ENCODE peak calls at places on chromosomes 11 and 22, in five cellular contexts. Y is colonic mucosa, L is cardiac muscle cell, R is mucosa of descending colon, Z is HFFc6. A is an unnamed sample.

GRCh38 chr11:11661356-11662040 is 39.7 kb upstream of the GALNT18 start:
- DNase-seq in R (no peak), L (no peak), Z (no peak), Y (no peak), A (peak; percentile 86)

GRCh38 chr11:69939551-69940245 is 120.5 kb upstream of the FGF3 start:
- DNase-seq in L (peak; percentile 94), Z (no peak), Y (no peak), R (peak; percentile 12), A (peak; percentile 13)

GRCh38 chr22:17733484-17733883 is 40.8 kb downstream of the BID start:
- DNase-seq in Z (peak; percentile 60), R (no peak), Y (no peak), L (no peak), A (no peak)

GRCh38 chr11:44361883-44362282 is 51.9 kb upstream of the ALX4 start:
- DNase-seq in R (no peak), L (peak; percentile 7), Y (no peak), Z (no peak), A (no peak)

GRCh38 chr11:86398106-86398505 is 23.4 kb downstream of the CCDC81 start:
- DNase-seq in Y (no peak), R (no peak), L (no peak), Z (no peak), A (no peak)

GRCh38 chr11:76147106-76147735 is 59.1 kb downstream of the WNT11 start:
- DNase-seq in Z (no peak), R (peak; percentile 60), L (no peak), Y (peak; percentile 80), A (no peak)

GRCh38 chr11:64649304-64649703 is 58.3 kb downstream of the SLC22A12 start:
- DNase-seq in R (no peak), Z (no peak), Y (no peak), L (peak; percentile 51), A (peak; percentile 56)

GRCh38 chr11:66749091-66749490 is 20.1 kb upstream of the SPTBN2 start:
- DNase-seq in Z (no peak), L (no peak), R (no peak), Y (no peak), A (no peak)

GRCh38 chr22:21972293-21972779 is 10.3 kb downstream of the TOP3B start:
- DNase-seq in Y (peak; percentile 45), R (peak; percentile 51), Z (no peak), L (peak; percentile 49), A (peak; percentile 76)

GRCh38 chr11:22566293-22566692 is 59.3 kb downstream of the FANCF start:
- DNase-seq in Y (no peak), L (no peak), Z (no peak), R (no peak), A (no peak)

GRCh38 chr22:45608763-45609180 is 62.9 kb upstream of the ATXN10 start:
- DNase-seq in Y (no peak), L (peak; percentile 25), Z (peak; percentile 85), R (no peak), A (no peak)

GRCh38 chr11:78000193-78000592 is 5.7 kb upstream of the INTS4 start:
- DNase-seq in R (no peak), L (peak; percentile 88), Y (peak; percentile 33), Z (peak; percentile 60), A (no peak)

GRCh38 chr11:13315517-13316432 is 38.2 kb downstream of the BMAL1 start:
- DNase-seq in Y (no peak), Z (no peak), R (no peak), L (no peak), A (no peak)

GRCh38 chr11:97965849-97966646 is 1054.7 kb upstream of the CNTN5 start:
- DNase-seq in L (peak; percentile 97), Z (peak; percentile 91), R (no peak), Y (no peak), A (no peak)

GRCh38 chr11:10933455-10934292 is 75.8 kb upstream of the ZBED5 start:
- DNase-seq in L (peak; percentile 96), Z (peak; percentile 92), R (peak; percentile 92), Y (peak; percentile 94), A (peak; percentile 92)

GRCh38 chr22:31363885-31364284 is 17.7 kb upstream of the PATZ1 start:
- DNase-seq in Y (no peak), Z (no peak), L (no peak), R (no peak), A (no peak)

GRCh38 chr11:95585071-95585751 is 204.4 kb downstream of the FAM76B start:
- DNase-seq in L (no peak), Z (peak; percentile 56), Y (no peak), R (no peak), A (no peak)

GRCh38 chr22:48362736-48363404 is 1464.8 kb downstream of the BRD1 start:
- DNase-seq in L (no peak), R (no peak), Z (no peak), Y (no peak), A (no peak)

GRCh38 chr11:8732748-8733241 is 50.2 kb downstream of the RPL27A start:
- DNase-seq in R (no peak), L (peak; percentile 87), Z (peak; percentile 76), Y (no peak), A (no peak)

GRCh38 chr11:96337541-96338530 is 5.2 kb downstream of the MAML2 start:
- DNase-seq in Y (peak; percentile 42), L (peak; percentile 53), R (no peak), Z (no peak), A (no peak)

GRCh38 chr11:60504219-60504618 is 11.0 kb upstream of the MS4A13 start:
- DNase-seq in Z (no peak), L (no peak), Y (peak; percentile 42), R (no peak), A (no peak)

GRCh38 chr11:34072041-34072440 is 20.5 kb downstream of the CAPRIN1 start:
- DNase-seq in Z (no peak), Y (no peak), R (no peak), L (no peak), A (no peak)

GRCh38 chr11:3073029-3073435 is 15.8 kb upstream of the CARS1 start:
- DNase-seq in R (no peak), Z (no peak), L (peak; percentile 83), Y (no peak), A (no peak)

GRCh38 chr11:693415-693831 is 1.6 kb downstream of the DEAF1 start:
- DNase-seq in R (peak; percentile 37), L (peak; percentile 23), Z (no peak), Y (no peak), A (no peak)

GRCh38 chr22:20229916-20230775 is 38.0 kb downstream of the RTN4R start:
- DNase-seq in L (peak; percentile 11), Z (no peak), Y (no peak), R (no peak), A (no peak)

GRCh38 chr11:113193077-113193476 is 121.3 kb upstream of the TTC12 start:
- DNase-seq in Z (no peak), R (no peak), Y (no peak), L (no peak), A (no peak)

GRCh38 chr11:13717331-13717730 is 48.9 kb downstream of the FAR1 start:
- DNase-seq in L (peak; percentile 83), Z (peak; percentile 85), Y (no peak), R (no peak), A (no peak)

GRCh38 chr11:41377709-41378394 is 81.6 kb downstream of the LRRC4C start:
- DNase-seq in Y (no peak), Z (no peak), R (no peak), L (no peak), A (no peak)

GRCh38 chr22:29967461-29967860 is 84.5 kb downstream of the MTMR3 start:
- DNase-seq in L (no peak), Z (no peak), Y (peak; percentile 51), R (no peak), A (no peak)

GRCh38 chr11:24412722-24413121 is 84.1 kb upstream of the LUZP2 start:
- DNase-seq in L (no peak), R (no peak), Z (no peak), Y (no peak), A (no peak)

GRCh38 chr22:24867327-24868022 is 61.5 kb downstream of the SGSM1 start:
- DNase-seq in R (no peak), Z (no peak), Y (no peak), L (no peak), A (no peak)

GRCh38 chr11:60705895-60706294 is 6.5 kb downstream of the MS4A8 start:
- DNase-seq in Z (no peak), R (no peak), L (no peak), Y (no peak), A (no peak)

GRCh38 chr11:71934213-71934612 is 5.4 kb downstream of the RNF121 start:
- DNase-seq in L (no peak), Z (no peak), R (no peak), Y (no peak), A (no peak)
- TF ChIP-seq CTCF in L (no peak), Z (no peak), R (no peak), Y (no peak), A (no peak)

GRCh38 chr11:91435694-91436375 is 788.8 kb upstream of the FAT3 start:
- DNase-seq in R (no peak), L (no peak), Y (no peak), Z (no peak), A (peak; percentile 35)
- TF ChIP-seq CTCF in R (no peak), L (no peak), Y (no peak), Z (no peak), A (no peak)

GRCh38 chr22:28774378-28774777 is 1.9 kb downstream of the CCDC117 start:
- DNase-seq in R (no peak), Z (no peak), Y (no peak), L (no peak), A (no peak)

GRCh38 chr22:28773461-28773867 is 969 bp downstream of the CCDC117 start:
- DNase-seq in L (peak; percentile 34), Z (peak; percentile 74), R (no peak), Y (no peak), A (no peak)

GRCh38 chr22:28771195-28771791 is 1.2 kb upstream of the CCDC117 start:
- DNase-seq in Z (no peak), Y (no peak), L (no peak), R (no peak), A (no peak)

GRCh38 chr22:28769394-28770085 is 3.0 kb upstream of the CCDC117 start:
- DNase-seq in Y (no peak), L (no peak), Z (no peak), R (no peak), A (no peak)

DNA sequence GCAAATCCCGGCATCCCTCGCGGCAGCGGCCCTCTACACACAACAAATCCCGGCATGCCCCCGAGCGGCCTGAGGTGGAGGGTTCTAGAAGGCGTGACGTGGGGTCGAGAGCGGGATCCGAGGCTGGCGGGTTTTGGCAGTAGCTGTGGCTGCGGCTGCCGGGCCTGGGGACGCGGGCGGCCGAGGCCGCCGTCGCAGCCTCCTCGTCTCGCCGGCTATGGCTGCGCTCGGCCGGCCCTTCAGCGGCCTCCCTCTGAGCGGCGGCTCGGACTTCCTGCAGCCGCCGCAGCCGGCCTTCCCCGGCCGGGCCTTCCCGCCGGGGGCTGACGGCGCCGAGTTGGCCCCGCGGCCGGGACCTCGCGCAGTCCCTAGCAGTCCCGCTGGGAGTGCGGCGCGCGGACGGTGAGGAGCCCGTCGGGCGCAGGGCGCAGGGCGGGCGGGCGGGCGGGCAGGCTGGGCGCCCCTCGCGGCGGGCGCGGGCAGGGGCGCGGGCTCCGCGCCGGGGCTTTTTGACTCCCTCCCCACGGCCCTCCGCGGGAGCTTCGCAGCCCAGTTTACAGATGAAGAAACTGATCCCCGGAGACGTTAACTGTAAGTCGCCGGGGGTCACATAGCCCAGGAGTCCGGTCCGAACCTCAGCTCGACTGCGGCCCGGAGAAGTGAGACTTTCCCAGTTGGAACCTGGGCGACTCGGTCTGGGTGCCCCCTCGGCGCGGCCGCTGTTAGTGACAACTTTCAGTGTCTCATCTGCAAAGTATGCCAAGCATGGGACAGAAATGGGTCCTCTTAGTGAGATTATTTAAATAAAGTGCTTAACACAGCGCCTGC is at the start of gene CCDC117:
- DNase-seq in L (peak; percentile 98), Y (peak; percentile 98), R (peak; percentile 95), Z (peak; percentile 87), A (peak; percentile 95)
- TF ChIP-seq CTCF in L (peak; percentile 10), Y (no peak), R (peak; percentile 27), Z (peak; percentile 6), A (peak; percentile 23)

GRCh38 chr11:61769169-61769920 is 16.9 kb downstream of the MYRF start:
- DNase-seq in Y (no peak), Z (no peak), L (peak; percentile 76), R (no peak), A (no peak)
- TF ChIP-seq CTCF in Y (no peak), Z (peak; percentile 71), L (peak; percentile 56), R (no peak), A (peak; percentile 34)

A was measured in glutamatergic neuron.